ENCODE peak calls at places on chromosomes 11 and 22, in six cellular contexts. R is esophagus muscularis mucosa, Z is tibial nerve, J is A549, W is ovary, E is SK-N-SH. Y is an unnamed sample.

GRCh38 chr11:67437082-67437821 is at the start of gene PTPRCAP:
- DNase-seq in W (no peak), E (no peak), J (no peak), Z (no peak), R (no peak), Y (peak; percentile 78)

GRCh38 chr22:42080287-42080686 is 787 bp downstream of the SMDT1 start:
- DNase-seq in R (no peak), E (peak; percentile 44), J (no peak), Z (no peak), W (peak; percentile 34), Y (peak; percentile 53)

GRCh38 chr11:84714316-84714780 is 912.8 kb downstream of the DLG2 start:
- DNase-seq in W (no peak), Z (no peak), R (no peak), E (peak; percentile 26), J (peak; percentile 18), Y (peak; percentile 65)

GRCh38 chr22:49767355-49768062 is 60.2 kb downstream of the BRD1 start:
- DNase-seq in E (peak; percentile 72), Z (no peak), J (peak; percentile 7), R (no peak), W (no peak), Y (peak; percentile 13)

GRCh38 chr11:59283825-59284772 is 71.4 kb upstream of the MPEG1 start:
- DNase-seq in Z (peak; percentile 71), R (peak; percentile 91), E (no peak), W (peak; percentile 33), J (peak; percentile 22), Y (peak; percentile 45)

GRCh38 chr11:9193316-9193715 is 71.8 kb downstream of the DENND5A start:
- DNase-seq in E (no peak), W (no peak), R (peak; percentile 57), J (no peak), Z (no peak), Y (no peak)

GRCh38 chr11:34600339-34601084 is 20.4 kb upstream of the EHF start:
- DNase-seq in J (peak; percentile 84), E (peak; percentile 12), W (no peak), Z (no peak), R (no peak), Y (peak; percentile 72)

GRCh38 chr11:128379587-128380279 is 207.6 kb downstream of the ETS1 start:
- DNase-seq in W (no peak), R (no peak), Z (no peak), E (peak; percentile 28), J (no peak), Y (no peak)

GRCh38 chr11:78789365-78789764 is 214.7 kb upstream of the NARS2 start:
- DNase-seq in J (no peak), W (no peak), Z (no peak), R (no peak), E (no peak), Y (peak; percentile 28)

GRCh38 chr22:31400023-31400397 is 606 bp downstream of the DRG1 start:
- DNase-seq in E (no peak), R (no peak), Z (no peak), J (no peak), W (no peak), Y (peak; percentile 7)

GRCh38 chr11:12569499-12570040 is 104.7 kb upstream of the TEAD1 start:
- DNase-seq in J (no peak), R (no peak), E (no peak), Z (no peak), W (no peak), Y (no peak)

GRCh38 chr11:34136420-34136819 is 31.0 kb downstream of the NAT10 start:
- DNase-seq in R (no peak), Z (no peak), J (no peak), W (no peak), E (no peak), Y (no peak)

GRCh38 chr11:68354181-68354872 is 41.9 kb downstream of the LRP5 start:
- DNase-seq in J (peak; percentile 98), R (peak; percentile 94), Z (peak; percentile 57), E (no peak), W (peak; percentile 84), Y (peak; percentile 89)

GRCh38 chr11:75188671-75189070 is 37.8 kb downstream of the SLCO2B1 start:
- DNase-seq in E (no peak), J (no peak), R (no peak), W (no peak), Z (no peak), Y (no peak)

GRCh38 chr11:2529636-2530035 is 84.8 kb downstream of the KCNQ1 start:
- DNase-seq in E (no peak), Z (no peak), J (no peak), W (no peak), R (no peak), Y (peak; percentile 6)

DNA sequence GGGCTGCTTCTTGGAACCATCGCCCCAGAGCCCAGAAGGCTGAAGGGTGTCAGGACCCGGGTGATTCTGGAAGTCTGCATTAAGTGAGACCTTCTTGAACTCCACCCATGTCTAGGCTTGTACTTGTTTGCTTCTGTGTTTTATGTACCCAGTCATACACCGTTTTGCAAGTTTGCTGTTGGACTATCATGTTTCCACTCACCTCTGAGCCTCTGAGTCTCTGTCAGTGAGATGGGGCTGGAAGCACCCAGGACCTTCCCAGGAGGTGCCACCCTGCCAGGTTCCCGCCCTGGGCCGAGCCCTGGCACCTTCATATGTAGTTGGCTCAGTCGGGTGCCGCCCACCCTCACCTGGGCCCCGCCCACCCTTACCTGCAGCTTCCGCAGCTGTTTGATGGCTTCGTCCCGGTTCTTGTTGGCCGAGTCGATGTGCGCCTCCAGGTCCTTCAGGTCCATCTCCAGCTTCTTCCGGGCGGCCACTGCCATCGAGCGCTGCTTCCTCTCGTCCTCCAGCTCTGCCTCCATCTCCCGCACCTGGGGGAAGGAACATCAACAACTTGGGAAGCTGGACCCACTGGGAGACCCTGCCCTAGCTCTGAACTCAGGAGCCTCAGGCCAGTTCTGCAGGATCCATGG is 35.1 kb downstream of the APOL1 start:
- DNase-seq in W (no peak), J (no peak), Z (no peak), E (no peak), R (no peak), Y (no peak)
- TF ChIP-seq EP300 in W (no peak), J (no peak), Z (no peak), E (no peak), R (no peak), Y (no peak)

GRCh38 chr11:77173494-77173893 is 45.4 kb downstream of the MYO7A start:
- DNase-seq in W (no peak), E (no peak), Z (no peak), J (no peak), R (no peak), Y (no peak)

GRCh38 chr11:77172666-77172982 is 44.6 kb downstream of the MYO7A start:
- DNase-seq in E (peak; percentile 51), Z (no peak), W (no peak), J (no peak), R (no peak), Y (no peak)

GRCh38 chr11:77175021-77175842 is 47.2 kb downstream of the MYO7A start:
- DNase-seq in R (no peak), E (no peak), Z (peak; percentile 18), J (no peak), W (no peak), Y (no peak)

GRCh38 chr11:77175869-77176539 is 48.0 kb downstream of the MYO7A start:
- DNase-seq in J (no peak), R (no peak), E (no peak), Z (peak; percentile 22), W (no peak), Y (no peak)

DNA sequence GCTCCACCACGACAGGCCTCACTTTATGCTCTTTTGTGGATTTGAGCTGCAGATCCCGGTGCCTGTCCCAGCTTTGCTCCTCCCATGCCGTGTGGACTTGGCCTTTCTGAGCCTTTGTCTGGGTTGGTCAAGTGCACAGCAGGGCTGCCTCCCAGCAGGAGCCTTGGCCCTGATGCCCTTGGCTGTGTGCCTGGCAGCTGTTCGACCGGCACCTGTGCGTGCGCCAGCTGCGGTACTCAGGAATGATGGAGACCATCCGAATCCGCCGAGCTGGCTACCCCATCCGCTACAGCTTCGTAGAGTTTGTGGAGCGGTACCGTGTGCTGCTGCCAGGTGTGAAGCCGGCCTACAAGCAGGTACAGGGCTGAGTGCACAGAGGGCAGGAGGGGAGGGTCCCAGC is 46.5 kb downstream of the MYO7A start:
- DNase-seq in Z (no peak), E (no peak), J (no peak), R (no peak), W (no peak), Y (no peak)
- TF ChIP-seq EP300 in Z (no peak), E (no peak), J (no peak), R (no peak), W (no peak), Y (no peak)

DNA sequence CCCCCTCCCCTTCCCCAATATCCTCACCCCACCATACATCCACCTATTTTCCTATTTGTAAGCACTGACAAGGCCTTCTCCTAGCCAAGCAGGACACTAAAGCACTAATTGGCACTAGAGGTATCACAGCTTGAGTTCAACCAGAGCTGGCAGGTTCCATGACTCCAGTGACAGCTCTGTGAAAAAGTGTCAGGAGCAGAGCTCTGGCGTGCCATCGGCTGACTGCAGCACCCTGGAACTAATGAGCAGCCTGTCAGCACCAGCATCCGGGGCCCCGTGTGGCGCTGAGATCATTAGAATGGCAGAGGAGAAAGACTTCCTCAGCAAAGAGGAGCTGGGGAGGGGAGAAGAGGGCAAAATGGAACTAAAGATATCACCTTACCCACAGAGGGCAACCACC is 847.4 kb downstream of the NTM start:
- DNase-seq in E (no peak), J (no peak), R (no peak), Z (no peak), W (no peak), Y (no peak)
- TF ChIP-seq EP300 in E (no peak), J (no peak), R (no peak), Z (no peak), W (no peak), Y (no peak)

GRCh38 chr11:117688255-117688797 is 108.7 kb downstream of the DSCAML1 start:
- DNase-seq in J (no peak), E (no peak), W (no peak), Z (no peak), R (no peak), Y (no peak)

GRCh38 chr11:117691206-117691490 is 105.9 kb downstream of the DSCAML1 start:
- DNase-seq in W (no peak), R (no peak), E (no peak), J (no peak), Z (no peak), Y (no peak)

GRCh38 chr11:117690484-117691205 is 106.4 kb downstream of the DSCAML1 start:
- DNase-seq in W (no peak), R (no peak), Z (no peak), E (no peak), J (no peak), Y (no peak)

GRCh38 chr11:117693344-117693743 is 103.7 kb downstream of the DSCAML1 start:
- DNase-seq in Z (no peak), W (no peak), R (no peak), E (no peak), J (no peak), Y (no peak)

DNA sequence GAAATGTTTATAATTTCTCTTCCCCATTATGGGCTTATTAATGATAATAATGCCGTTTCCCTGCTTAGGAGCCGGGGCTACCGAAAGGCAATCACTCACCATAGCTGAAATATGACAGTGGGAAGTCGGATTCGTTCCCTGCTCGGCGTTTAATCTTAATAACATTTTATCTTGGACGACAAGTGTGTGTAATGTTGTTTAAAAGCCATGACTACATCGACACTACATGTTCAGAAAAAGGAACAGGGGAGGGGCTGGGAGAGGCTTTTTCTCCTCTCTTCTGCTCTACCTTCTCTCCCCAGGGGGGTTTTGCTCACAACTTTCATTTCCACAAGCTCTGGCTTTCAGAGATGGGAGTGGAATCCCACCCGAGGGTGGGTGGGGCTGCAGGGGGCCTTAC is 105.5 kb downstream of the DSCAML1 start:
- DNase-seq in E (no peak), Z (no peak), R (no peak), W (no peak), J (no peak), Y (no peak)
- TF ChIP-seq EP300 in E (no peak), Z (no peak), R (no peak), W (no peak), J (no peak), Y (no peak)